ENCODE peak calls at places on chromosomes 4 and X, in ten cellular contexts. One of them, this sample, is unnamed.

GRCh38 chr4:24482871-24483270 is 101.5 kb downstream of the DHX15 start:
- DNase-seq in activated naive CD4-positive, alpha-beta T cell treated with anti-CD3 and anti-CD28 coated beads, Interleukin-2, amount 50 U/mL, for 72 hours: no peak
- DNase-seq in Right ventricle myocardium superior: no peak
- DNase-seq in nucleus accumbens: no peak
- DNase-seq in smooth muscle cell of the brain vasculature: no peak
- DNase-seq in type B pancreatic cell: no peak
- DNase-seq in RPMI8226: no peak
- DNase-seq in activated effector memory CD4-positive, alpha-beta T cell treated with anti-CD3 and anti-CD28 coated beads, Interleukin-2, amount 50 U/mL, for 16 hours: no peak
- DNase-seq in GM20000: no peak
- DNase-seq in tibial artery: no peak
- DNase-seq in this sample: no peak

GRCh38 chr4:54683616-54684346 is 26.0 kb downstream of the KIT start:
- DNase-seq in activated naive CD4-positive, alpha-beta T cell treated with anti-CD3 and anti-CD28 coated beads, Interleukin-2, amount 50 U/mL, for 72 hours: no peak
- DNase-seq in Right ventricle myocardium superior: no peak
- DNase-seq in nucleus accumbens: no peak
- DNase-seq in smooth muscle cell of the brain vasculature: no peak
- DNase-seq in type B pancreatic cell: no peak
- DNase-seq in RPMI8226: peak; percentile 56
- DNase-seq in activated effector memory CD4-positive, alpha-beta T cell treated with anti-CD3 and anti-CD28 coated beads, Interleukin-2, amount 50 U/mL, for 16 hours: peak; percentile 71
- DNase-seq in GM20000: no peak
- DNase-seq in tibial artery: no peak
- DNase-seq in this sample: peak; percentile 40

GRCh38 chrX:118329179-118329578 is 16.7 kb upstream of the WDR44 start:
- DNase-seq in activated naive CD4-positive, alpha-beta T cell treated with anti-CD3 and anti-CD28 coated beads, Interleukin-2, amount 50 U/mL, for 72 hours: no peak
- DNase-seq in Right ventricle myocardium superior: no peak
- DNase-seq in nucleus accumbens: no peak
- DNase-seq in smooth muscle cell of the brain vasculature: no peak
- DNase-seq in type B pancreatic cell: no peak
- DNase-seq in RPMI8226: no peak
- DNase-seq in activated effector memory CD4-positive, alpha-beta T cell treated with anti-CD3 and anti-CD28 coated beads, Interleukin-2, amount 50 U/mL, for 16 hours: no peak
- DNase-seq in GM20000: no peak
- DNase-seq in tibial artery: no peak
- DNase-seq in this sample: no peak

GRCh38 chr4:33400504-33400903 is 2680.3 kb downstream of the PCDH7 start:
- DNase-seq in activated naive CD4-positive, alpha-beta T cell treated with anti-CD3 and anti-CD28 coated beads, Interleukin-2, amount 50 U/mL, for 72 hours: no peak
- DNase-seq in Right ventricle myocardium superior: peak; percentile 35
- DNase-seq in nucleus accumbens: no peak
- DNase-seq in smooth muscle cell of the brain vasculature: no peak
- DNase-seq in type B pancreatic cell: no peak
- DNase-seq in RPMI8226: no peak
- DNase-seq in activated effector memory CD4-positive, alpha-beta T cell treated with anti-CD3 and anti-CD28 coated beads, Interleukin-2, amount 50 U/mL, for 16 hours: no peak
- DNase-seq in GM20000: no peak
- DNase-seq in tibial artery: no peak
- DNase-seq in this sample: peak; percentile 46

GRCh38 chr4:156633846-156634245 is 337.8 kb downstream of the PDGFC start:
- DNase-seq in activated naive CD4-positive, alpha-beta T cell treated with anti-CD3 and anti-CD28 coated beads, Interleukin-2, amount 50 U/mL, for 72 hours: no peak
- DNase-seq in Right ventricle myocardium superior: no peak
- DNase-seq in nucleus accumbens: no peak
- DNase-seq in smooth muscle cell of the brain vasculature: no peak
- DNase-seq in type B pancreatic cell: no peak
- DNase-seq in RPMI8226: no peak
- DNase-seq in activated effector memory CD4-positive, alpha-beta T cell treated with anti-CD3 and anti-CD28 coated beads, Interleukin-2, amount 50 U/mL, for 16 hours: no peak
- DNase-seq in GM20000: no peak
- DNase-seq in tibial artery: no peak
- DNase-seq in this sample: no peak

GRCh38 chr4:170938588-170938987 is 848.8 kb upstream of the AADAT start:
- DNase-seq in activated naive CD4-positive, alpha-beta T cell treated with anti-CD3 and anti-CD28 coated beads, Interleukin-2, amount 50 U/mL, for 72 hours: no peak
- DNase-seq in Right ventricle myocardium superior: no peak
- DNase-seq in nucleus accumbens: no peak
- DNase-seq in smooth muscle cell of the brain vasculature: no peak
- DNase-seq in type B pancreatic cell: no peak
- DNase-seq in RPMI8226: no peak
- DNase-seq in activated effector memory CD4-positive, alpha-beta T cell treated with anti-CD3 and anti-CD28 coated beads, Interleukin-2, amount 50 U/mL, for 16 hours: no peak
- DNase-seq in GM20000: no peak
- DNase-seq in tibial artery: no peak
- DNase-seq in this sample: no peak

GRCh38 chr4:16732741-16733140 is 165.7 kb downstream of the LDB2 start:
- DNase-seq in activated naive CD4-positive, alpha-beta T cell treated with anti-CD3 and anti-CD28 coated beads, Interleukin-2, amount 50 U/mL, for 72 hours: no peak
- DNase-seq in Right ventricle myocardium superior: no peak
- DNase-seq in nucleus accumbens: peak; percentile 26
- DNase-seq in smooth muscle cell of the brain vasculature: no peak
- DNase-seq in type B pancreatic cell: no peak
- DNase-seq in RPMI8226: no peak
- DNase-seq in activated effector memory CD4-positive, alpha-beta T cell treated with anti-CD3 and anti-CD28 coated beads, Interleukin-2, amount 50 U/mL, for 16 hours: no peak
- DNase-seq in GM20000: no peak
- DNase-seq in tibial artery: no peak
- DNase-seq in this sample: no peak

GRCh38 chrX:13650318-13650717 is 2.6 kb upstream of the TCEANC start:
- DNase-seq in activated naive CD4-positive, alpha-beta T cell treated with anti-CD3 and anti-CD28 coated beads, Interleukin-2, amount 50 U/mL, for 72 hours: no peak
- DNase-seq in Right ventricle myocardium superior: no peak
- DNase-seq in nucleus accumbens: no peak
- DNase-seq in smooth muscle cell of the brain vasculature: no peak
- DNase-seq in type B pancreatic cell: no peak
- DNase-seq in RPMI8226: no peak
- DNase-seq in activated effector memory CD4-positive, alpha-beta T cell treated with anti-CD3 and anti-CD28 coated beads, Interleukin-2, amount 50 U/mL, for 16 hours: no peak
- DNase-seq in GM20000: no peak
- DNase-seq in tibial artery: no peak
- DNase-seq in this sample: no peak

GRCh38 chr4:7358100-7358735 is 76.5 kb downstream of the PSAPL1 start:
- DNase-seq in activated naive CD4-positive, alpha-beta T cell treated with anti-CD3 and anti-CD28 coated beads, Interleukin-2, amount 50 U/mL, for 72 hours: no peak
- DNase-seq in Right ventricle myocardium superior: peak; percentile 63
- DNase-seq in nucleus accumbens: no peak
- DNase-seq in smooth muscle cell of the brain vasculature: peak; percentile 49
- DNase-seq in type B pancreatic cell: no peak
- DNase-seq in RPMI8226: no peak
- DNase-seq in activated effector memory CD4-positive, alpha-beta T cell treated with anti-CD3 and anti-CD28 coated beads, Interleukin-2, amount 50 U/mL, for 16 hours: no peak
- DNase-seq in GM20000: no peak
- DNase-seq in tibial artery: peak; percentile 74
- DNase-seq in this sample: no peak

GRCh38 chr4:150366487-150366999 is 215.4 kb upstream of the MAB21L2 start:
- DNase-seq in activated naive CD4-positive, alpha-beta T cell treated with anti-CD3 and anti-CD28 coated beads, Interleukin-2, amount 50 U/mL, for 72 hours: no peak
- DNase-seq in Right ventricle myocardium superior: no peak
- DNase-seq in nucleus accumbens: no peak
- DNase-seq in smooth muscle cell of the brain vasculature: no peak
- DNase-seq in type B pancreatic cell: no peak
- DNase-seq in RPMI8226: no peak
- DNase-seq in activated effector memory CD4-positive, alpha-beta T cell treated with anti-CD3 and anti-CD28 coated beads, Interleukin-2, amount 50 U/mL, for 16 hours: no peak
- DNase-seq in GM20000: peak; percentile 41
- DNase-seq in tibial artery: no peak
- DNase-seq in this sample: no peak

GRCh38 chr4:6351246-6352000 is 81.8 kb downstream of the WFS1 start:
- DNase-seq in activated naive CD4-positive, alpha-beta T cell treated with anti-CD3 and anti-CD28 coated beads, Interleukin-2, amount 50 U/mL, for 72 hours: no peak
- DNase-seq in Right ventricle myocardium superior: no peak
- DNase-seq in nucleus accumbens: no peak
- DNase-seq in smooth muscle cell of the brain vasculature: no peak
- DNase-seq in type B pancreatic cell: no peak
- DNase-seq in RPMI8226: no peak
- DNase-seq in activated effector memory CD4-positive, alpha-beta T cell treated with anti-CD3 and anti-CD28 coated beads, Interleukin-2, amount 50 U/mL, for 16 hours: no peak
- DNase-seq in GM20000: no peak
- DNase-seq in tibial artery: no peak
- DNase-seq in this sample: no peak

GRCh38 chr4:183960021-183960420 is 54.9 kb downstream of the STOX2 start:
- DNase-seq in activated naive CD4-positive, alpha-beta T cell treated with anti-CD3 and anti-CD28 coated beads, Interleukin-2, amount 50 U/mL, for 72 hours: no peak
- DNase-seq in Right ventricle myocardium superior: peak; percentile 66
- DNase-seq in nucleus accumbens: peak; percentile 87
- DNase-seq in smooth muscle cell of the brain vasculature: no peak
- DNase-seq in type B pancreatic cell: no peak
- DNase-seq in RPMI8226: no peak
- DNase-seq in activated effector memory CD4-positive, alpha-beta T cell treated with anti-CD3 and anti-CD28 coated beads, Interleukin-2, amount 50 U/mL, for 16 hours: no peak
- DNase-seq in GM20000: no peak
- DNase-seq in tibial artery: no peak
- DNase-seq in this sample: no peak

GRCh38 chr4:15354790-15355418 is 72.9 kb upstream of the C1QTNF7 start:
- DNase-seq in activated naive CD4-positive, alpha-beta T cell treated with anti-CD3 and anti-CD28 coated beads, Interleukin-2, amount 50 U/mL, for 72 hours: no peak
- DNase-seq in Right ventricle myocardium superior: no peak
- DNase-seq in nucleus accumbens: no peak
- DNase-seq in smooth muscle cell of the brain vasculature: no peak
- DNase-seq in type B pancreatic cell: no peak
- DNase-seq in RPMI8226: no peak
- DNase-seq in activated effector memory CD4-positive, alpha-beta T cell treated with anti-CD3 and anti-CD28 coated beads, Interleukin-2, amount 50 U/mL, for 16 hours: no peak
- DNase-seq in GM20000: no peak
- DNase-seq in tibial artery: peak; percentile 76
- DNase-seq in this sample: no peak

GRCh38 chr4:41796545-41797210 is 48.2 kb upstream of the PHOX2B start:
- DNase-seq in activated naive CD4-positive, alpha-beta T cell treated with anti-CD3 and anti-CD28 coated beads, Interleukin-2, amount 50 U/mL, for 72 hours: no peak
- DNase-seq in Right ventricle myocardium superior: no peak
- DNase-seq in nucleus accumbens: no peak
- DNase-seq in smooth muscle cell of the brain vasculature: no peak
- DNase-seq in type B pancreatic cell: no peak
- DNase-seq in RPMI8226: no peak
- DNase-seq in activated effector memory CD4-positive, alpha-beta T cell treated with anti-CD3 and anti-CD28 coated beads, Interleukin-2, amount 50 U/mL, for 16 hours: no peak
- DNase-seq in GM20000: no peak
- DNase-seq in tibial artery: no peak
- DNase-seq in this sample: no peak

GRCh38 chrX:150372280-150372679 is 9.2 kb downstream of the MAMLD1 start:
- DNase-seq in activated naive CD4-positive, alpha-beta T cell treated with anti-CD3 and anti-CD28 coated beads, Interleukin-2, amount 50 U/mL, for 72 hours: no peak
- DNase-seq in Right ventricle myocardium superior: no peak
- DNase-seq in nucleus accumbens: peak; percentile 29
- DNase-seq in smooth muscle cell of the brain vasculature: no peak
- DNase-seq in type B pancreatic cell: no peak
- DNase-seq in RPMI8226: no peak
- DNase-seq in activated effector memory CD4-positive, alpha-beta T cell treated with anti-CD3 and anti-CD28 coated beads, Interleukin-2, amount 50 U/mL, for 16 hours: no peak
- DNase-seq in GM20000: no peak
- DNase-seq in tibial artery: no peak
- DNase-seq in this sample: no peak

GRCh38 chrX:29940750-29941149 is 274.6 kb upstream of the MAGEB2 start:
- DNase-seq in activated naive CD4-positive, alpha-beta T cell treated with anti-CD3 and anti-CD28 coated beads, Interleukin-2, amount 50 U/mL, for 72 hours: no peak
- DNase-seq in Right ventricle myocardium superior: no peak
- DNase-seq in nucleus accumbens: no peak
- DNase-seq in smooth muscle cell of the brain vasculature: no peak
- DNase-seq in type B pancreatic cell: no peak
- DNase-seq in RPMI8226: no peak
- DNase-seq in activated effector memory CD4-positive, alpha-beta T cell treated with anti-CD3 and anti-CD28 coated beads, Interleukin-2, amount 50 U/mL, for 16 hours: no peak
- DNase-seq in GM20000: no peak
- DNase-seq in tibial artery: no peak
- DNase-seq in this sample: no peak

GRCh38 chr4:84938316-84938715 is 28.2 kb downstream of the WDFY3 start:
- DNase-seq in activated naive CD4-positive, alpha-beta T cell treated with anti-CD3 and anti-CD28 coated beads, Interleukin-2, amount 50 U/mL, for 72 hours: no peak
- DNase-seq in Right ventricle myocardium superior: no peak
- DNase-seq in nucleus accumbens: no peak
- DNase-seq in smooth muscle cell of the brain vasculature: no peak
- DNase-seq in type B pancreatic cell: no peak
- DNase-seq in RPMI8226: no peak
- DNase-seq in activated effector memory CD4-positive, alpha-beta T cell treated with anti-CD3 and anti-CD28 coated beads, Interleukin-2, amount 50 U/mL, for 16 hours: no peak
- DNase-seq in GM20000: no peak
- DNase-seq in tibial artery: no peak
- DNase-seq in this sample: no peak

GRCh38 chr4:2928242-2929155 is 34.7 kb downstream of the NOP14 start:
- DNase-seq in activated naive CD4-positive, alpha-beta T cell treated with anti-CD3 and anti-CD28 coated beads, Interleukin-2, amount 50 U/mL, for 72 hours: peak; percentile 52
- DNase-seq in Right ventricle myocardium superior: no peak
- DNase-seq in nucleus accumbens: no peak
- DNase-seq in smooth muscle cell of the brain vasculature: no peak
- DNase-seq in type B pancreatic cell: no peak
- DNase-seq in RPMI8226: no peak
- DNase-seq in activated effector memory CD4-positive, alpha-beta T cell treated with anti-CD3 and anti-CD28 coated beads, Interleukin-2, amount 50 U/mL, for 16 hours: peak; percentile 57
- DNase-seq in GM20000: no peak
- DNase-seq in tibial artery: peak; percentile 53
- DNase-seq in this sample: no peak

GRCh38 chr4:94446386-94446785 is 5.4 kb upstream of the PDLIM5 start:
- DNase-seq in activated naive CD4-positive, alpha-beta T cell treated with anti-CD3 and anti-CD28 coated beads, Interleukin-2, amount 50 U/mL, for 72 hours: no peak
- DNase-seq in Right ventricle myocardium superior: no peak
- DNase-seq in nucleus accumbens: no peak
- DNase-seq in smooth muscle cell of the brain vasculature: no peak
- DNase-seq in type B pancreatic cell: no peak
- DNase-seq in RPMI8226: no peak
- DNase-seq in activated effector memory CD4-positive, alpha-beta T cell treated with anti-CD3 and anti-CD28 coated beads, Interleukin-2, amount 50 U/mL, for 16 hours: no peak
- DNase-seq in GM20000: no peak
- DNase-seq in tibial artery: no peak
- DNase-seq in this sample: no peak

GRCh38 chr4:185142563-185142910 is 529 bp upstream of the SLC25A4 start:
- DNase-seq in activated naive CD4-positive, alpha-beta T cell treated with anti-CD3 and anti-CD28 coated beads, Interleukin-2, amount 50 U/mL, for 72 hours: no peak
- DNase-seq in Right ventricle myocardium superior: no peak
- DNase-seq in nucleus accumbens: no peak
- DNase-seq in smooth muscle cell of the brain vasculature: no peak
- DNase-seq in type B pancreatic cell: no peak
- DNase-seq in RPMI8226: no peak
- DNase-seq in activated effector memory CD4-positive, alpha-beta T cell treated with anti-CD3 and anti-CD28 coated beads, Interleukin-2, amount 50 U/mL, for 16 hours: no peak
- DNase-seq in GM20000: no peak
- DNase-seq in tibial artery: no peak
- DNase-seq in this sample: no peak

GRCh38 chr4:8837181-8837811 is 34.3 kb downstream of the HMX1 start:
- DNase-seq in activated naive CD4-positive, alpha-beta T cell treated with anti-CD3 and anti-CD28 coated beads, Interleukin-2, amount 50 U/mL, for 72 hours: peak; percentile 45
- DNase-seq in Right ventricle myocardium superior: peak; percentile 23
- DNase-seq in nucleus accumbens: no peak
- DNase-seq in smooth muscle cell of the brain vasculature: no peak
- DNase-seq in type B pancreatic cell: peak; percentile 57
- DNase-seq in RPMI8226: no peak
- DNase-seq in activated effector memory CD4-positive, alpha-beta T cell treated with anti-CD3 and anti-CD28 coated beads, Interleukin-2, amount 50 U/mL, for 16 hours: peak; percentile 25
- DNase-seq in GM20000: no peak
- DNase-seq in tibial artery: peak; percentile 51
- DNase-seq in this sample: peak; percentile 19

GRCh38 chr4:157270108-157270507 is 49.6 kb downstream of the GRIA2 start:
- DNase-seq in activated naive CD4-positive, alpha-beta T cell treated with anti-CD3 and anti-CD28 coated beads, Interleukin-2, amount 50 U/mL, for 72 hours: no peak
- DNase-seq in Right ventricle myocardium superior: no peak
- DNase-seq in nucleus accumbens: no peak
- DNase-seq in smooth muscle cell of the brain vasculature: no peak
- DNase-seq in type B pancreatic cell: no peak
- DNase-seq in RPMI8226: no peak
- DNase-seq in activated effector memory CD4-positive, alpha-beta T cell treated with anti-CD3 and anti-CD28 coated beads, Interleukin-2, amount 50 U/mL, for 16 hours: no peak
- DNase-seq in GM20000: no peak
- DNase-seq in tibial artery: no peak
- DNase-seq in this sample: no peak

GRCh38 chr4:41442818-41443217 is 95.1 kb upstream of the LIMCH1 start:
- DNase-seq in activated naive CD4-positive, alpha-beta T cell treated with anti-CD3 and anti-CD28 coated beads, Interleukin-2, amount 50 U/mL, for 72 hours: no peak
- DNase-seq in Right ventricle myocardium superior: no peak
- DNase-seq in nucleus accumbens: no peak
- DNase-seq in smooth muscle cell of the brain vasculature: no peak
- DNase-seq in type B pancreatic cell: no peak
- DNase-seq in RPMI8226: no peak
- DNase-seq in activated effector memory CD4-positive, alpha-beta T cell treated with anti-CD3 and anti-CD28 coated beads, Interleukin-2, amount 50 U/mL, for 16 hours: no peak
- DNase-seq in GM20000: no peak
- DNase-seq in tibial artery: no peak
- DNase-seq in this sample: no peak

GRCh38 chrX:16743604-16744325 is 24.4 kb downstream of the SYAP1 start:
- DNase-seq in activated naive CD4-positive, alpha-beta T cell treated with anti-CD3 and anti-CD28 coated beads, Interleukin-2, amount 50 U/mL, for 72 hours: no peak
- DNase-seq in Right ventricle myocardium superior: no peak
- DNase-seq in nucleus accumbens: no peak
- DNase-seq in smooth muscle cell of the brain vasculature: no peak
- DNase-seq in type B pancreatic cell: no peak
- DNase-seq in RPMI8226: no peak
- DNase-seq in activated effector memory CD4-positive, alpha-beta T cell treated with anti-CD3 and anti-CD28 coated beads, Interleukin-2, amount 50 U/mL, for 16 hours: no peak
- DNase-seq in GM20000: no peak
- DNase-seq in tibial artery: no peak
- DNase-seq in this sample: no peak

GRCh38 chr4:37549003-37549402 is 137.2 kb downstream of the RELL1 start:
- DNase-seq in activated naive CD4-positive, alpha-beta T cell treated with anti-CD3 and anti-CD28 coated beads, Interleukin-2, amount 50 U/mL, for 72 hours: no peak
- DNase-seq in Right ventricle myocardium superior: no peak
- DNase-seq in nucleus accumbens: no peak
- DNase-seq in smooth muscle cell of the brain vasculature: no peak
- DNase-seq in type B pancreatic cell: no peak
- DNase-seq in RPMI8226: no peak
- DNase-seq in activated effector memory CD4-positive, alpha-beta T cell treated with anti-CD3 and anti-CD28 coated beads, Interleukin-2, amount 50 U/mL, for 16 hours: no peak
- DNase-seq in GM20000: no peak
- DNase-seq in tibial artery: no peak
- DNase-seq in this sample: no peak

GRCh38 chr4:13541176-13541604 is 3.1 kb downstream of the NKX3-2 start:
- DNase-seq in activated naive CD4-positive, alpha-beta T cell treated with anti-CD3 and anti-CD28 coated beads, Interleukin-2, amount 50 U/mL, for 72 hours: no peak
- DNase-seq in Right ventricle myocardium superior: no peak
- DNase-seq in nucleus accumbens: no peak
- DNase-seq in smooth muscle cell of the brain vasculature: no peak
- DNase-seq in type B pancreatic cell: no peak
- DNase-seq in RPMI8226: no peak
- DNase-seq in activated effector memory CD4-positive, alpha-beta T cell treated with anti-CD3 and anti-CD28 coated beads, Interleukin-2, amount 50 U/mL, for 16 hours: no peak
- DNase-seq in GM20000: peak; percentile 32
- DNase-seq in tibial artery: no peak
- DNase-seq in this sample: no peak

GRCh38 chr4:99857302-99857701 is 36.9 kb downstream of the LAMTOR3 start:
- DNase-seq in activated naive CD4-positive, alpha-beta T cell treated with anti-CD3 and anti-CD28 coated beads, Interleukin-2, amount 50 U/mL, for 72 hours: no peak
- DNase-seq in Right ventricle myocardium superior: no peak
- DNase-seq in nucleus accumbens: no peak
- DNase-seq in smooth muscle cell of the brain vasculature: no peak
- DNase-seq in type B pancreatic cell: no peak
- DNase-seq in RPMI8226: no peak
- DNase-seq in activated effector memory CD4-positive, alpha-beta T cell treated with anti-CD3 and anti-CD28 coated beads, Interleukin-2, amount 50 U/mL, for 16 hours: no peak
- DNase-seq in GM20000: no peak
- DNase-seq in tibial artery: no peak
- DNase-seq in this sample: no peak

GRCh38 chr4:26459054-26459755 is 31.1 kb downstream of the CCKAR start:
- DNase-seq in activated naive CD4-positive, alpha-beta T cell treated with anti-CD3 and anti-CD28 coated beads, Interleukin-2, amount 50 U/mL, for 72 hours: no peak
- DNase-seq in Right ventricle myocardium superior: no peak
- DNase-seq in nucleus accumbens: no peak
- DNase-seq in smooth muscle cell of the brain vasculature: peak; percentile 29
- DNase-seq in type B pancreatic cell: peak; percentile 2
- DNase-seq in RPMI8226: peak; percentile 22
- DNase-seq in activated effector memory CD4-positive, alpha-beta T cell treated with anti-CD3 and anti-CD28 coated beads, Interleukin-2, amount 50 U/mL, for 16 hours: no peak
- DNase-seq in GM20000: peak; percentile 54
- DNase-seq in tibial artery: no peak
- DNase-seq in this sample: peak; percentile 10